ENCODE peak calls at places on chromosomes 13 and 19, in five cellular contexts. One of them, this sample, is unnamed.
A peak's percentile ranks its signal among the peaks of the same experiment; 100 is the strongest.

GRCh38 chr19:54154603-54155345 is 4.7 kb downstream of the LENG1 start:
- DNase-seq in HepG2: no peak
- DNase-seq in NT2/D1: no peak
- DNase-seq in H1: no peak
- DNase-seq in GM12878: no peak
- DNase-seq in this sample: no peak

GRCh38 chr13:36430247-36431203 is 1.8 kb upstream of the CCNA1 start:
- DNase-seq in HepG2: no peak
- DNase-seq in NT2/D1: no peak
- DNase-seq in H1: peak; percentile 62
- DNase-seq in GM12878: no peak
- DNase-seq in this sample: no peak

GRCh38 chr19:46107371-46107770 is 17.1 kb downstream of the IGFL3 start:
- DNase-seq in HepG2: no peak
- DNase-seq in NT2/D1: no peak
- DNase-seq in H1: no peak
- DNase-seq in GM12878: no peak
- DNase-seq in this sample: no peak

GRCh38 chr19:43465468-43466120 is at the start of gene LYPD3:
- DNase-seq in HepG2: no peak
- DNase-seq in NT2/D1: no peak
- DNase-seq in H1: peak; percentile 71
- DNase-seq in GM12878: no peak
- DNase-seq in this sample: no peak

GRCh38 chr13:97911311-97912138 is 42.0 kb upstream of the IPO5 start:
- DNase-seq in HepG2: peak; percentile 19
- DNase-seq in NT2/D1: peak; percentile 13
- DNase-seq in H1: peak; percentile 54
- DNase-seq in GM12878: no peak
- DNase-seq in this sample: peak; percentile 36

GRCh38 chr19:7595466-7596133 is at the start of gene CAMSAP3:
- DNase-seq in HepG2: peak; percentile 64
- DNase-seq in NT2/D1: peak; percentile 20
- DNase-seq in H1: peak; percentile 91
- DNase-seq in GM12878: no peak
- DNase-seq in this sample: peak; percentile 68

GRCh38 chr13:100597253-100597652 is 8.7 kb upstream of the GGACT start:
- DNase-seq in HepG2: no peak
- DNase-seq in NT2/D1: no peak
- DNase-seq in H1: no peak
- DNase-seq in GM12878: no peak
- DNase-seq in this sample: no peak

GRCh38 chr19:51594774-51595109 is 23.7 kb downstream of the ZNF175 start:
- DNase-seq in HepG2: no peak
- DNase-seq in NT2/D1: no peak
- DNase-seq in H1: no peak
- DNase-seq in GM12878: no peak
- DNase-seq in this sample: no peak

GRCh38 chr19:41310031-41310831 is at the start of gene CCDC97:
- DNase-seq in HepG2: peak; percentile 75
- DNase-seq in NT2/D1: peak; percentile 66
- DNase-seq in H1: peak; percentile 95
- DNase-seq in GM12878: peak; percentile 68
- DNase-seq in this sample: peak; percentile 91

GRCh38 chr19:45886427-45887310 is 728 bp upstream of the IRF2BP1 start:
- DNase-seq in HepG2: peak; percentile 88
- DNase-seq in NT2/D1: peak; percentile 70
- DNase-seq in H1: peak; percentile 93
- DNase-seq in GM12878: peak; percentile 73
- DNase-seq in this sample: peak; percentile 87

GRCh38 chr13:52978989-52979388 is 49.6 kb upstream of the OLFM4 start:
- DNase-seq in HepG2: no peak
- DNase-seq in NT2/D1: no peak
- DNase-seq in H1: no peak
- DNase-seq in GM12878: no peak
- DNase-seq in this sample: no peak

GRCh38 chr13:92976657-92977056 is 249.9 kb upstream of the GPC6 start:
- DNase-seq in HepG2: no peak
- DNase-seq in NT2/D1: no peak
- DNase-seq in H1: no peak
- DNase-seq in GM12878: no peak
- DNase-seq in this sample: no peak

DNA sequence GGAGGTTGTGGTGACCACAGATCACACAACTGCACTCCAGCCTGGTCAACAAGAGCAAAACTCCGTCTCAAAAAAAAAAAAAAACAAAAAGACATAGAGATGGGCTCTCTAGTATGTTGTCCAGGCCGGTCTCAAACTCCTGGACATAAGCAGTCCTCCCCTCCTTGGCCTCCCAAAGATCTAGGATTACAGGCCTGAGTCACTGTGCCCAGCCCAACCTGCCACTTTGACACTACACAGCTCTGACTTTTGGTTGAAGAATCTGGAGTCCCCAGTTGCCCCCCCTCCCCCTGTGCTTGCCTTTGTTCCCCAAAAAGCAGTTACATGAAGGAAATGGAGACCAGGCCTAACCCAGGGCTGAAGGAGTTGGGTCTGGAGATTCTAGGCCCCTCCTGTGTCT is 12.9 kb downstream of the CARM1 start:
- DNase-seq in HepG2: no peak
- DNase-seq in NT2/D1: no peak
- DNase-seq in H1: no peak
- DNase-seq in GM12878: no peak
- DNase-seq in this sample: no peak
- TF ChIP-seq SUZ12 in HepG2: no peak
- TF ChIP-seq SUZ12 in NT2/D1: no peak
- TF ChIP-seq SUZ12 in H1: no peak
- TF ChIP-seq SUZ12 in GM12878: no peak
- TF ChIP-seq SUZ12 in this sample: no peak

DNA sequence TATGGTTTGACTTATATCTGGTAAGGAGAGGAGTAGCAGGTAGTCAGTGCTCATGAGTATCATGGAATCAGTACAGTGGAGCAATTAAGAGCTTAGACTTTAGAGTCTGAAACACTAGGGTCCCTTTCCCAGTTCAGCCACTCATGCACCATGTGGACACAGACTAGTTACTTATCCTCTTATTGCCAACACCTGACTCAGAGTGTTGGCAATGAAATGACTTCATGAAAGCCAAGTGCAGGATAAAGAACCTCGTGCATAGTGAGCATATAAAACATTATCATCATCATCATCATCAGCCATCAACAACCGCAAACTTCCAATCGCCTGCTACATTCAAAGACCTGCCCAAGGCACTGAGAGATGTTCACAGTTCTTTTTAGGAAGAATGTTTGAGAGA is 164.2 kb downstream of the FOXO1 start:
- DNase-seq in HepG2: no peak
- DNase-seq in NT2/D1: no peak
- DNase-seq in H1: peak; percentile 0
- DNase-seq in GM12878: no peak
- DNase-seq in this sample: no peak
- TF ChIP-seq SUZ12 in HepG2: no peak
- TF ChIP-seq SUZ12 in NT2/D1: no peak
- TF ChIP-seq SUZ12 in H1: no peak
- TF ChIP-seq SUZ12 in GM12878: no peak
- TF ChIP-seq SUZ12 in this sample: no peak

GRCh38 chr13:49134305-49134704 is 85.8 kb upstream of the MLNR start:
- DNase-seq in HepG2: no peak
- DNase-seq in NT2/D1: no peak
- DNase-seq in H1: no peak
- DNase-seq in GM12878: no peak
- DNase-seq in this sample: no peak
- TF ChIP-seq SUZ12 in HepG2: no peak
- TF ChIP-seq SUZ12 in NT2/D1: no peak
- TF ChIP-seq SUZ12 in H1: no peak
- TF ChIP-seq SUZ12 in GM12878: no peak
- TF ChIP-seq SUZ12 in this sample: no peak

DNA sequence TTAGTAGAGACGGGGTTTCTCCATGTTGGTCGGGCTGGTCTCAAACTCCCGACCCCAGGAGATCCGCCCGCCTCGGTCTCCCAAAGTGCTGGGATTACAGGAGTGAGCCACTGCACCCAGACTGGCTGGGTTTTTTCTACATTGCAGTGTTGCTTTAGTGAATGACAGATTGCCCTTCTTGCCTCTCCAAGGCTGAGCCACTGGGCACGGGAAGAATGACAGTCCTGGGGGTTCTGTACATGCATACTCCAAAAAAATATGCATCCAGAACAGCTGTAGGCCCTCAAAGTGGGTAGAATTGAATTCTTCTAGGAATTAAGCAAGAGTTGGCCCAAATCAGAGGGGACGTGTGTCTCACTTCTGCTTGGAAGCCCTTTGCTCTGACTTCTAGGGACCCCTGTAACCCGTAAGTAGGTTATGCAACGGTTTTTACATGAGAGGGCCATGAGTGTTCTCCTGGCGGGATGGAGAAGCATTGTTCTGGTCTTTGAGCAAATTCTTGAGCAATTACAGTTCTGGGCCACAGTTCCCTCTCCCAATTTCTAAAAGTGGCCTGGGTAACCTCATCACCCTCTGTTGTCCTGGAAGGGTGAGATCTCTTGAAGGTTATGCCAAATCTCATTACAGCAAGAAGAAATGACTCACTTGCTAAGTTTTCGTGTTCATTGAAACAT is 3.6 kb downstream of the ACTN4 start:
- DNase-seq in HepG2: no peak
- DNase-seq in NT2/D1: no peak
- DNase-seq in H1: no peak
- DNase-seq in GM12878: no peak
- DNase-seq in this sample: no peak
- TF ChIP-seq SUZ12 in HepG2: no peak
- TF ChIP-seq SUZ12 in NT2/D1: no peak
- TF ChIP-seq SUZ12 in H1: no peak
- TF ChIP-seq SUZ12 in GM12878: no peak
- TF ChIP-seq SUZ12 in this sample: no peak

DNA sequence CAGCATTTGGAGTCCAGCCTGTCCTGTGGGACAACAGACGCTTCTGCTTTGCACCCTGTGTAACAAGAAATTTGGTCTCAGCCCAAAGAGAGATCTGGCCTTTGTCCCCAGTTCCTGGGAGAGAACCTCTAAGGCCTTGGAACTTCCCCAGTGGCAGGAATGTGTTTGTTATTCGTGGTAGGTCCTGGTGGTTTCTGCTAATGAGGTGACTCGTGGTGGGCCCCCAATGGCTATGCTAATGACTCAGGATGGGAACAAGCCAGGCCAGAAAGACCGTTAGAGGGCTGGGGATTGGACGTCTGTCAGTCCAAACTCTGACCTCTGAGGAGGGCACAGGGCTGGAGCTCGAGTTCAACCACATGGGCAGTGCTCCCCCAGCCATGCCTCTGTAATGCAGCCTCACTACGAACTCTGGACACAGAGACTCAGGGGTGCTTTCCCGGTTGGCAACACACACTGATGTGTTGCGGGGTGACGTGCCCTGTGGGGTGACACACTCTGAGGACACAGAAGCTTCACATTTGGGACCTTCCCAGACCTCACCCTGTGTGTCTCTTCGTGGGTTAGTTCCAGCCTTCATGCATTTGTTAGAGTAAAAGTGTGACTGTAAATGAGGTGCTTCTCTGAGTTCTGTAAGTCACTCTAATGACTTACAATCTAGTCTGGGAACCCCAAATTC is 38.9 kb downstream of the TEX29 start:
- DNase-seq in HepG2: no peak
- DNase-seq in NT2/D1: peak; percentile 92
- DNase-seq in H1: peak; percentile 62
- DNase-seq in GM12878: no peak
- DNase-seq in this sample: no peak
- TF ChIP-seq SUZ12 in HepG2: no peak
- TF ChIP-seq SUZ12 in NT2/D1: no peak
- TF ChIP-seq SUZ12 in H1: no peak
- TF ChIP-seq SUZ12 in GM12878: no peak
- TF ChIP-seq SUZ12 in this sample: no peak